ENCODE peak calls at places on chromosomes 12 and 14, in nine cellular contexts. T, F, G, V, L, A, C, O and B are unnamed samples. For H3K27me3, the result is how much of the 10 kb centered on the place peaks cover.

GRCh38 chr14:96271421-96271762 is 15.4 kb downstream of the BDKRB1 start:
- DNase-seq in F (no peak), T (no peak), G (no peak), L (no peak), V (no peak), C (no peak), O (no peak), A (no peak), B (no peak)

GRCh38 chr14:101228949-101229541 is 325.5 kb upstream of the RTL1 start:
- DNase-seq in T (no peak), F (peak), C (no peak), G (no peak), L (no peak), O (no peak), A (peak), V (no peak), B (no peak)

GRCh38 chr12:87756111-87756510 is 273.1 kb downstream of the C12orf50 start:
- DNase-seq in F (peak), G (no peak), A (no peak), O (no peak), T (no peak), L (no peak), C (peak), V (no peak), B (no peak)

GRCh38 chr12:33671676-33672075 is 232.1 kb upstream of the SYT10 start:
- DNase-seq in T (no peak), G (no peak), A (no peak), F (no peak), C (no peak), L (no peak), O (peak), V (no peak), B (no peak)

GRCh38 chr14:89628521-89628920 is 211.5 kb upstream of the FOXN3 start:
- DNase-seq in A (no peak), G (no peak), L (no peak), O (no peak), F (no peak), T (no peak), C (no peak), V (no peak), B (no peak)

GRCh38 chr12:104605685-104606084 is 148.9 kb downstream of the CHST11 start:
- DNase-seq in A (no peak), T (peak), C (peak), F (peak), G (no peak), L (no peak), V (peak), O (peak), B (peak)

GRCh38 chr14:20482382-20482781 is 13.2 kb downstream of the PNP start:
- DNase-seq in A (no peak), G (no peak), L (no peak), F (no peak), T (no peak), V (no peak), O (no peak), C (no peak), B (no peak)

GRCh38 chr12:64551676-64552075 is 58.6 kb upstream of the RASSF3 start:
- DNase-seq in G (no peak), C (no peak), T (no peak), V (no peak), L (no peak), O (no peak), F (no peak), A (no peak), B (no peak)

GRCh38 chr12:3715999-3716398 is 36.9 kb downstream of the CRACR2A start:
- DNase-seq in F (no peak), C (no peak), A (no peak), G (no peak), T (no peak), O (no peak), L (no peak), V (no peak), B (no peak)

GRCh38 chr12:34389378-34390170 is 367.3 kb downstream of the ALG10 start:
- DNase-seq in F (no peak), L (no peak), A (no peak), G (no peak), C (no peak), T (no peak), V (no peak), O (no peak), B (no peak)

GRCh38 chr12:1500095-1500801 is 94.1 kb downstream of the FBXL14 start:
- DNase-seq in L (no peak), A (no peak), G (no peak), O (no peak), V (peak), F (no peak), C (peak), T (no peak), B (peak)

GRCh38 chr14:103003351-103003615 is 54.1 kb downstream of the CDC42BPB start:
- DNase-seq in O (no peak), C (no peak), T (no peak), G (no peak), F (no peak), V (no peak), L (no peak), A (no peak), B (peak)

GRCh38 chr14:72677664-72678063 is 216.2 kb downstream of the DPF3 start:
- DNase-seq in A (no peak), G (no peak), F (no peak), V (no peak), C (no peak), T (no peak), L (no peak), O (no peak), B (no peak)

GRCh38 chr12:49776858-49777257 is 35.5 kb downstream of the TMBIM6 start:
- DNase-seq in O (no peak), L (no peak), T (no peak), A (no peak), C (no peak), G (no peak), V (no peak), F (no peak), B (no peak)

GRCh38 chr14:82079553-82079952 is 545.9 kb upstream of the SEL1L start:
- DNase-seq in C (no peak), V (no peak), A (no peak), O (no peak), G (no peak), T (no peak), F (no peak), L (no peak), B (no peak)

GRCh38 chr12:114241973-114242434 is 163.9 kb downstream of the TBX5 start:
- DNase-seq in L (peak), V (no peak), O (peak), F (no peak), C (no peak), T (no peak), A (no peak), G (no peak), B (no peak)

GRCh38 chr12:46933947-46934346 is 108.2 kb upstream of the SLC38A4 start:
- DNase-seq in L (no peak), V (no peak), F (no peak), G (no peak), A (no peak), O (peak), C (peak), T (no peak), B (no peak)

GRCh38 chr12:123364532-123365140 is at the start of gene SBNO1:
- DNase-seq in F (peak), L (peak), V (peak), C (peak), O (peak), T (peak), G (peak), A (peak), B (peak)

GRCh38 chr12:6771091-6771495 is 1.2 kb upstream of the LAG3 start:
- DNase-seq in V (no peak), T (no peak), G (no peak), F (no peak), C (no peak), L (no peak), A (no peak), O (no peak), B (no peak)

GRCh38 chr14:60981626-60982455 is 796 bp downstream of the SLC38A6 start:
- DNase-seq in G (no peak), T (no peak), L (no peak), V (no peak), C (peak), O (peak), A (no peak), F (no peak), B (no peak)

GRCh38 chr12:6851921-6852650 is at the start of gene USP5:
- DNase-seq in T (peak), G (peak), V (peak), A (peak), F (peak), L (peak), O (peak), C (peak), B (peak)

GRCh38 chr12:69007166-69007857 is 74.3 kb upstream of the CPM start:
- DNase-seq in L (no peak), V (no peak), T (peak), C (peak), A (no peak), F (peak), O (peak), G (peak), B (no peak)

GRCh38 chr12:57490126-57490525 is 2.3 kb downstream of the MARS1 start:
- DNase-seq in L (no peak), V (no peak), T (no peak), O (no peak), G (no peak), A (no peak), C (no peak), F (no peak), B (no peak)

GRCh38 chr12:31578632-31579031 is 12.3 kb downstream of the DENND5B start:
- DNase-seq in A (no peak), O (no peak), L (no peak), G (no peak), V (no peak), F (no peak), T (no peak), C (peak), B (no peak)

GRCh38 chr12:100794441-100795192 is at the start of gene ANO4:
- DNase-seq in T (no peak), V (no peak), A (no peak), C (peak), G (peak), L (no peak), F (no peak), O (peak), B (peak)

GRCh38 chr12:72511493-72511892 is 239.3 kb downstream of the TRHDE start:
- DNase-seq in L (no peak), O (no peak), V (no peak), T (no peak), F (no peak), G (no peak), C (peak), A (no peak), B (no peak)

GRCh38 chr14:78005325-78005724 is 164.8 kb upstream of the NRXN3 start:
- DNase-seq in A (no peak), O (no peak), T (no peak), L (peak), F (no peak), V (no peak), C (no peak), G (no peak), B (no peak)

GRCh38 chr14:86838363-86838762 is 1154.6 kb downstream of the GALC start:
- DNase-seq in G (no peak), T (no peak), F (no peak), O (no peak), C (peak), A (no peak), V (no peak), L (no peak), B (no peak)

GRCh38 chr14:86654558-86655184 is 1124.7 kb downstream of the FLRT2 start:
- DNase-seq in T (peak), L (peak), A (no peak), F (peak), C (peak), V (no peak), O (peak), G (no peak), B (no peak)

GRCh38 chr12:66638666-66639065 is 40.2 kb downstream of the GRIP1 start:
- DNase-seq in F (no peak), T (no peak), V (no peak), G (no peak), A (no peak), C (no peak), O (no peak), L (no peak), B (no peak)

GRCh38 chr12:20423557-20423956 is 55.2 kb downstream of the PDE3A start:
- DNase-seq in C (no peak), A (no peak), G (no peak), V (no peak), L (no peak), O (peak), F (no peak), T (no peak), B (no peak)

GRCh38 chr12:88940854-88941253 is 360.6 kb upstream of the KITLG start:
- DNase-seq in C (no peak), F (no peak), V (no peak), L (no peak), T (no peak), A (no peak), O (no peak), G (no peak), B (no peak)

GRCh38 chr12:88946377-88946997 is 366.2 kb upstream of the KITLG start:
- DNase-seq in T (no peak), L (peak), G (no peak), C (peak), O (no peak), F (peak), A (no peak), V (no peak), B (no peak)

GRCh38 chr12:88947486-88948043 is 367.3 kb upstream of the KITLG start:
- DNase-seq in C (no peak), V (no peak), A (no peak), G (no peak), T (no peak), O (peak), F (no peak), L (no peak), B (no peak)

GRCh38 chr12:88944403-88944802 is 364.1 kb upstream of the KITLG start:
- DNase-seq in T (no peak), C (peak), L (peak), O (no peak), V (no peak), G (no peak), F (no peak), A (no peak), B (no peak)

DNA sequence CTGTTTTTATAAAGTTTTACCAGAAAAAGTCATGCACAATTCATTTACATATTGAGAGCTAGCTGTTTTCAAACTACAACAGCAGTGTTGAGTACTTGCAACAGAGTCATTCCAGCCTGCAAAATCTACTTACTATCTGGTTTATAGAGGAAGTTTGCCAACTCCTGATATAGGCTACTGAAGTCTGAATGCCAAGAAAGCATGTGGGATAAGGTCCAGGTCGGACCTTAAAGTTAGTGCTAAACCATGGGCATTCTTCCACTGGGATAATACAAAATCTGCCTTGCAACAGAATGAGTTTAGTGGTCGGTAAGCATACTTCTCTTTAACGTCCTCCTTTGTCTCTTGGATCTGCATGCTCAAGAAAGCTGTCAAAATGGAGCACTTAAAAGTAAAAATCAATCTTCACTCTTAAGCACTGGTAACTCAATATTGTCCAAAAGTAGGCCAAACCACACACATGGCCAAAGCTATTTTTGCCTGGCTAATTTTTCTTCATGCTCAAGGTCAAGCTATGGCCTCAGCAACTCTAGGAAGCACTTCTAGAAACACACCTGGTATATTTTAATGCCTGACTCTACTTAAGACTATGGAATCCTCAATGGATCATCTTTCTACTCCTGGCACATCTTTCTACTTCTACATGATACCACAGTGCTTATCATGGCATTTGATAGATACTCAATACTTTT is 364.9 kb upstream of the KITLG start:
- DNase-seq in L (no peak), A (no peak), G (no peak), T (no peak), C (peak), V (no peak), O (no peak), F (no peak), B (no peak)
- H3K27ac ChIP-seq in L (peak), A (no peak), G (no peak), T (no peak), C (no peak), V (peak), O (no peak), F (no peak), B (no peak)

GRCh38 chr14:23831591-23831990 is 122.0 kb upstream of the DHRS4 start:
- DNase-seq in F (no peak), C (no peak), G (no peak), T (no peak), L (no peak), V (no peak), A (no peak), O (no peak), B (no peak)
- H3K27me3 ChIP-seq in F (under half), C (under half), G (under half), T (under half), L (under half), V (under half), A (under half), O (under half), B (under half)

GRCh38 chr14:24678801-24679247 is 44.8 kb upstream of the GZMB start:
- DNase-seq in T (peak), A (peak), V (peak), G (peak), C (peak), L (peak), O (peak), F (peak), B (peak)

GRCh38 chr14:24677956-24678355 is 44.0 kb upstream of the GZMB start:
- DNase-seq in C (no peak), F (no peak), O (no peak), G (no peak), V (no peak), A (no peak), T (no peak), L (no peak), B (no peak)

GRCh38 chr14:24681056-24681455 is 47.1 kb upstream of the GZMB start:
- DNase-seq in F (no peak), V (no peak), O (no peak), L (no peak), C (no peak), G (no peak), T (no peak), A (no peak), B (no peak)

GRCh38 chr14:24680516-24680915 is 46.5 kb upstream of the GZMB start:
- DNase-seq in T (no peak), L (no peak), V (no peak), G (no peak), O (no peak), C (no peak), F (no peak), A (no peak), B (no peak)

DNA sequence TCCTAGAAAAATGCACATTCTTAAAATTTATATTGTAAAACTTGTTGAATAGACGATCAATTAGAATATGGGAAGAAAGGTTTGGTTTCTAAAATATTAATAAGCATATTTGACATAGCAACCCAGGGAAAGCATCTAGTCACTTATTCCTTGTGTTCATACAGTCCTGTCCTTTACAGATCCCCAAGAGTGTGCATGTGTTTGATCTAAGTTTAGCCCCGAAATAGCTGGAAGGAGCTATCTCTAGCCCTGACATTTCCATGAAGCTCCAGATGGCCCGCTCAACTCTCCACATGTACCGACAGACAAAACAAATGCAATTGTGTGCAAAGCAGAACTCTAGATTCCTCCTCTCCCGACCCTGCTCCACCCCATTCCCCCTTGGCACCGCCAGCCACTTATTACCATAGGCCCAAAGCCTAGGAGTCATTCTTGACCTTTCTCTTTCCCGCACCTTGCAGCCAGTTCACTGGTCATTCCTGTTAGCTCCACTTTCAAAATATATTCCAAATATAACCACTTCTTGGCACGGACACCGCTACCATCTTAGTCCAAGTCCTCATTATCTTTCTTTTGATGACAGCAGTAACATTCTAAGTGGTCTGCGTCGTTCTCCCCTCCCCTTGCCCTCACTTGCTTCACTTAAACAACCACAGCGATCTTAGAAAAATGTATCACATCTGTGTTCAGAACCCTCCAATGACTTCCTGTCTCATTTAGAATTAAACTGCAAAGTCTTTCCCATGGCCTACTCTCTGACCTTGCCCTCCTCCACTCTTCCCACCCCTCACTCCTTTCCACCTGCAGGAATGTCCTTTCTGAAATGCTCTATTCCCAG is 45.5 kb upstream of the GZMB start:
- DNase-seq in V (no peak), C (no peak), G (no peak), L (no peak), A (no peak), O (no peak), T (no peak), F (no peak), B (no peak)
- TF ChIP-seq CTCF in V (no peak), C (no peak), G (no peak), L (no peak), A (peak), O (no peak), T (no peak), F (no peak), B (no peak)

DNA sequence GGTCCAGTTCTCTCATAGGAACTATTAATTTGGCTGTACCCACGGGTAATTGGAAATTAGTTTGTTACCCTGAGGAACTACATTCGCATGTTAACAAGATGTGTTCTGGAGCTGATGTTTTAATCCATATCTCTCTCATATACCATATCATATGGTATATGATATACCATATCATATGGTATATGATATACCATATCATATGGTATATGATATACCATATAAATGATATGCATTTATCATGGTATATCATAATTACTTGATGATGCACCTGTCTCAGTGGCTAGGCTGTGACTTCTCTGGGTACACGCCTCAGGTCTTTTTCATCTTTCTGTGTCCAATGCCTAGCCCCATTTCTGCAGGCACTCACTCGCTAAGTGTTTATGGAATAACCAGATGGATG is 13.0 kb downstream of the KCNK10 start:
- DNase-seq in V (no peak), L (no peak), C (no peak), G (no peak), A (no peak), O (no peak), F (no peak), T (no peak), B (no peak)
- H3K27ac ChIP-seq in V (no peak), L (no peak), C (no peak), G (no peak), A (no peak), O (no peak), F (no peak), T (no peak), B (no peak)

GRCh38 chr14:51513281-51513680 is 138.4 kb upstream of the FRMD6 start:
- DNase-seq in V (no peak), L (no peak), F (no peak), T (no peak), G (no peak), O (no peak), C (no peak), A (no peak), B (no peak)
- H3K27me3 ChIP-seq in V (under half), L (under half), F (under half), T (under half), G (under half), O (under half), C (under half), A (under half), B (under half)